ENCODE peak calls at places on chromosomes 11 and 22, in five cellular contexts. D is left cardiac atrium, H is upper lobe of right lung, J is islet precursor cell, Q is foreskin fibroblast. K is an unnamed sample.

GRCh38 chr22:28148816-28149465 is 229.9 kb upstream of the PITPNB start:
- DNase-seq in D (no peak), H (no peak), J (no peak), Q (no peak), K (no peak)

GRCh38 chr22:49345896-49346295 is 481.8 kb downstream of the BRD1 start:
- DNase-seq in D (no peak), H (peak; percentile 55), J (no peak), Q (no peak), K (no peak)

GRCh38 chr11:17724020-17724908 is 4.9 kb downstream of the MYOD1 start:
- DNase-seq in D (no peak), H (no peak), J (no peak), Q (no peak), K (no peak)

GRCh38 chr11:2540521-2541320 is 95.9 kb downstream of the KCNQ1 start:
- DNase-seq in D (peak; percentile 8), H (peak; percentile 52), J (no peak), Q (no peak), K (no peak)

GRCh38 chr11:14894657-14895598 is 2.9 kb upstream of the CYP2R1 start:
- DNase-seq in D (peak; percentile 46), H (peak; percentile 82), J (peak; percentile 56), Q (peak; percentile 45), K (no peak)

GRCh38 chr11:12787847-12788246 is 113.6 kb downstream of the TEAD1 start:
- DNase-seq in D (no peak), H (no peak), J (peak; percentile 72), Q (peak; percentile 79), K (no peak)

GRCh38 chr11:16770016-16770415 is 31.6 kb downstream of the C11orf58 start:
- DNase-seq in D (no peak), H (no peak), J (no peak), Q (no peak), K (no peak)

GRCh38 chr22:49086181-49086580 is 741.5 kb downstream of the BRD1 start:
- DNase-seq in D (no peak), H (peak; percentile 11), J (no peak), Q (no peak), K (no peak)

GRCh38 chr22:30253205-30253852 is 6.8 kb upstream of the LIF start:
- DNase-seq in D (peak; percentile 86), H (peak; percentile 77), J (no peak), Q (no peak), K (peak; percentile 77)

GRCh38 chr11:110075087-110075821 is 17.9 kb upstream of the ZC3H12C start:
- DNase-seq in D (peak; percentile 24), H (no peak), J (peak; percentile 87), Q (no peak), K (no peak)

GRCh38 chr11:75313457-75314272 is 37.8 kb downstream of the ARRB1 start:
- DNase-seq in D (peak; percentile 74), H (peak; percentile 82), J (peak; percentile 81), Q (peak; percentile 65), K (peak; percentile 72)

GRCh38 chr11:121488641-121489040 is 35.9 kb upstream of the SORL1-AS1 start:
- DNase-seq in D (no peak), H (no peak), J (no peak), Q (no peak), K (no peak)

GRCh38 chr11:131037873-131038272 is 121.6 kb upstream of the SNX19 start:
- DNase-seq in D (no peak), H (no peak), J (no peak), Q (no peak), K (no peak)

GRCh38 chr22:32208681-32209080 is 3.8 kb upstream of the RFPL2 start:
- DNase-seq in D (no peak), H (no peak), J (no peak), Q (no peak), K (no peak)

GRCh38 chr22:38513063-38513462 is 7.0 kb upstream of the DDX17 start:
- DNase-seq in D (no peak), H (no peak), J (peak; percentile 63), Q (no peak), K (no peak)

GRCh38 chr22:24466831-24467249 is 28.3 kb upstream of the UPB1 start:
- DNase-seq in D (no peak), H (no peak), J (peak; percentile 23), Q (peak; percentile 56), K (peak; percentile 58)

GRCh38 chr11:824942-825341 is 2.8 kb upstream of the CRACR2B start:
- DNase-seq in D (no peak), H (no peak), J (no peak), Q (no peak), K (no peak)

GRCh38 chr11:64653388-64653973 is 62.5 kb downstream of the SLC22A12 start:
- DNase-seq in D (no peak), H (no peak), J (no peak), Q (no peak), K (no peak)

GRCh38 chr11:97860237-97860636 is 1160.5 kb upstream of the CNTN5 start:
- DNase-seq in D (no peak), H (no peak), J (no peak), Q (no peak), K (no peak)

GRCh38 chr11:12723410-12724297 is 49.4 kb downstream of the TEAD1 start:
- DNase-seq in D (no peak), H (no peak), J (peak; percentile 85), Q (no peak), K (no peak)

GRCh38 chr11:76607431-76607830 is 63.1 kb downstream of the LRRC32 start:
- DNase-seq in D (no peak), H (no peak), J (no peak), Q (no peak), K (no peak)

GRCh38 chr22:28019360-28019759 is 100.3 kb upstream of the PITPNB start:
- DNase-seq in D (peak; percentile 14), H (peak; percentile 48), J (no peak), Q (peak; percentile 24), K (peak; percentile 53)

GRCh38 chr11:120756931-120757330 is 245.4 kb downstream of the GRIK4 start:
- DNase-seq in D (no peak), H (no peak), J (no peak), Q (no peak), K (no peak)

GRCh38 chr11:79493555-79494171 is 52.8 kb upstream of the TENM4 start:
- DNase-seq in D (peak; percentile 62), H (peak; percentile 77), J (peak; percentile 93), Q (peak; percentile 44), K (peak; percentile 85)

GRCh38 chr22:44669725-44670027 is 32.3 kb upstream of the PRR5 start:
- DNase-seq in D (no peak), H (no peak), J (peak; percentile 59), Q (no peak), K (peak; percentile 62)

GRCh38 chr11:16111690-16112089 is 244.7 kb downstream of the SOX6 start:
- DNase-seq in D (no peak), H (no peak), J (peak; percentile 63), Q (no peak), K (no peak)

K was measured in AG08396.